ENCODE peak calls at places on chromosomes 13 and 19, in seven cellular contexts. L is lung; H is uterus; E is stimulated activated CD4-positive, alpha-beta T cell treated with anti-CD3 and anti-CD28 coated beads, Interleukin-12 subunit alpha, Interleukin-12 subunit beta, amount 100 ng/mL, for 24 hours; O is anterior cingulate cortex; U is sciatic nerve; M is posterior vena cava. S is an unnamed sample.

GRCh38 chr13:85170372-85170771 is 628.8 kb downstream of the SLITRK6 start:
- DNase-seq in O (no peak), M (no peak), E (no peak), U (no peak), L (no peak), H (no peak), S (no peak)

GRCh38 chr19:3586124-3586626 is 897 bp downstream of the GIPC3 start:
- DNase-seq in O (no peak), E (no peak), L (no peak), M (no peak), U (no peak), H (no peak), S (no peak)

GRCh38 chr19:9498183-9498902 is at the start of gene ZNF560:
- DNase-seq in M (no peak), O (no peak), L (no peak), H (no peak), E (no peak), U (no peak), S (no peak)

GRCh38 chr19:887599-887998 is 5.4 kb downstream of the MED16 start:
- DNase-seq in U (no peak), E (no peak), L (no peak), O (no peak), H (no peak), M (no peak), S (no peak)

GRCh38 chr13:78709028-78709427 is 50.1 kb upstream of the OBI1 start:
- DNase-seq in U (no peak), H (no peak), M (no peak), E (no peak), O (no peak), L (no peak), S (no peak)

GRCh38 chr19:54364775-54365257 is at the start of gene LAIR1:
- DNase-seq in O (peak), U (no peak), H (peak), L (no peak), M (peak), E (no peak), S (no peak)

GRCh38 chr19:13847033-13847899 is 29.7 kb upstream of the NANOS3 start:
- DNase-seq in L (peak), O (peak), M (peak), U (peak), H (peak), E (peak), S (peak)

GRCh38 chr19:9791552-9792181 is 23.1 kb upstream of the ZNF846 start:
- DNase-seq in M (peak), U (peak), H (peak), L (peak), E (peak), O (peak), S (peak)

GRCh38 chr19:7633619-7634018 is at the start of gene PCP2:
- DNase-seq in O (no peak), U (no peak), M (no peak), E (no peak), H (no peak), L (no peak), S (no peak)

GRCh38 chr13:31797154-31797775 is 57.9 kb downstream of the RXFP2 start:
- DNase-seq in H (no peak), M (no peak), O (no peak), L (no peak), E (no peak), U (no peak), S (peak)

GRCh38 chr13:93687261-93687660 is 460.7 kb downstream of the GPC6 start:
- DNase-seq in M (no peak), O (no peak), U (no peak), L (no peak), E (no peak), H (no peak), S (peak)

S was measured in HCEC 1CT.